ENCODE peak calls at places on chromosomes 11 and 22, in six cellular contexts. D is activated gamma-delta T cell treated with Interleukin-2 at 50 U/mL for 16 hours, B is NCI-H2171, J is COR-L47, S is left ventricle myocardium inferior, L is lower leg skin. O is an unnamed sample.

GRCh38 chr11:7672960-7673723 is at the start of gene CYB5R2:
- DNase-seq in B (no peak), L (peak), S (peak), J (no peak), D (no peak), O (no peak)

GRCh38 chr11:104146421-104146820 is 17.5 kb downstream of the PDGFD start:
- DNase-seq in D (no peak), B (no peak), J (peak), S (no peak), L (no peak), O (peak)

GRCh38 chr11:112932593-112932992 is 28.6 kb upstream of the NCAM1 start:
- DNase-seq in S (no peak), B (no peak), D (no peak), J (no peak), L (no peak), O (no peak)

GRCh38 chr11:65309006-65309405 is 5.7 kb upstream of the CDC42EP2 start:
- DNase-seq in J (no peak), D (no peak), B (no peak), S (no peak), L (no peak), O (no peak)

GRCh38 chr11:73149105-73149504 is 7.0 kb upstream of the FCHSD2 start:
- DNase-seq in J (no peak), B (no peak), S (no peak), D (no peak), L (no peak), O (no peak)

GRCh38 chr22:20606041-20606783 is 98.8 kb downstream of the MED15 start:
- DNase-seq in S (no peak), B (peak), L (peak), D (peak), J (peak), O (peak)

GRCh38 chr11:122686106-122686505 is 30.6 kb downstream of the UBASH3B start:
- DNase-seq in J (no peak), S (no peak), L (no peak), D (no peak), B (no peak), O (no peak)

GRCh38 chr11:75242722-75243600 is 2.4 kb downstream of the TPBGL start:
- DNase-seq in J (no peak), S (no peak), D (no peak), B (no peak), L (no peak), O (no peak)

GRCh38 chr22:39524753-39525657 is 4.6 kb downstream of the ATF4 start:
- DNase-seq in J (no peak), S (no peak), L (no peak), B (no peak), D (no peak), O (no peak)

GRCh38 chr22:49321477-49322055 is 506.1 kb downstream of the BRD1 start:
- DNase-seq in J (no peak), L (peak), D (no peak), S (no peak), B (no peak), O (no peak)

GRCh38 chr11:73950869-73951710 is at the start of gene DNAJB13:
- DNase-seq in B (no peak), D (no peak), J (no peak), S (no peak), L (no peak), O (no peak)

GRCh38 chr11:64611961-64612646 is 21.1 kb downstream of the SLC22A12 start:
- DNase-seq in S (no peak), D (no peak), L (no peak), B (no peak), J (no peak), O (no peak)

GRCh38 chr11:78465169-78465942 is 47.7 kb upstream of the GAB2 start:
- DNase-seq in L (no peak), B (no peak), S (no peak), J (no peak), D (peak), O (no peak)

GRCh38 chr11:63710476-63711217 is 29.3 kb downstream of the RTN3 start:
- DNase-seq in S (no peak), J (no peak), L (no peak), D (no peak), B (no peak), O (no peak)

GRCh38 chr22:48670747-48671146 is 1156.9 kb downstream of the BRD1 start:
- DNase-seq in L (no peak), S (no peak), B (no peak), D (no peak), J (no peak), O (no peak)

GRCh38 chr11:68074584-68075352 is 35.9 kb downstream of the TCIRG1 start:
- DNase-seq in L (no peak), D (no peak), B (no peak), S (no peak), J (no peak), O (no peak)

GRCh38 chr11:74739546-74740270 is 8.5 kb upstream of the CHRDL2 start:
- DNase-seq in L (no peak), B (no peak), D (peak), J (peak), S (peak), O (peak)

GRCh38 chr11:124834526-124835190 is 30.6 kb upstream of the ROBO3 start:
- DNase-seq in B (no peak), S (no peak), J (no peak), L (no peak), D (no peak), O (no peak)

GRCh38 chr22:19818264-19819208 is 36.1 kb downstream of the GNB1L start:
- DNase-seq in D (no peak), B (peak), J (no peak), S (no peak), L (no peak), O (no peak)

GRCh38 chr11:3809624-3809928 is 1.2 kb downstream of the PGAP2 start:
- DNase-seq in S (no peak), B (no peak), J (no peak), L (no peak), D (no peak), O (no peak)

GRCh38 chr11:2742611-2743426 is 43.0 kb upstream of the KCNQ1OT1 start:
- DNase-seq in L (no peak), B (no peak), J (no peak), D (no peak), S (peak), O (no peak)

GRCh38 chr11:8839306-8839956 is 71.6 kb upstream of the AKIP1 start:
- DNase-seq in B (no peak), L (no peak), D (no peak), J (no peak), S (no peak), O (no peak)

GRCh38 chr22:49460662-49461371 is 366.9 kb downstream of the BRD1 start:
- DNase-seq in L (no peak), B (peak), J (no peak), D (no peak), S (no peak), O (no peak)

GRCh38 chr22:47382164-47382890 is 619.9 kb downstream of the TBC1D22A start:
- DNase-seq in B (no peak), L (no peak), J (peak), D (no peak), S (no peak), O (no peak)

GRCh38 chr11:72585762-72586590 is 88.2 kb downstream of the PDE2A start:
- DNase-seq in J (peak), L (peak), S (peak), D (peak), B (peak), O (peak)

GRCh38 chr11:86999859-87000753 is 37.6 kb upstream of the TMEM135 start:
- DNase-seq in S (no peak), L (no peak), D (no peak), J (no peak), B (no peak), O (no peak)

GRCh38 chr22:44920183-44920582 is 89.6 kb downstream of the PHF21B start:
- DNase-seq in J (no peak), S (peak), D (no peak), L (no peak), B (no peak), O (no peak)

GRCh38 chr11:47003180-47003877 is 66.8 kb downstream of the CSTPP1 start:
- DNase-seq in S (no peak), D (no peak), J (no peak), B (no peak), L (no peak), O (no peak)

GRCh38 chr11:106076421-106076922 is 675 bp downstream of the KBTBD3 start:
- DNase-seq in B (no peak), L (peak), J (peak), D (no peak), S (no peak), O (peak)

GRCh38 chr11:23564370-23564769 is 704.1 kb upstream of the CCDC179 start:
- DNase-seq in B (no peak), D (no peak), S (no peak), J (peak), L (no peak), O (no peak)

GRCh38 chr22:41676134-41676533 is 12.5 kb downstream of the SNU13 start:
- DNase-seq in L (no peak), B (no peak), D (no peak), S (no peak), J (no peak), O (no peak)

GRCh38 chr11:3989251-3989650 is 105.3 kb upstream of the RRM1 start:
- DNase-seq in D (no peak), L (no peak), J (no peak), B (no peak), S (no peak), O (no peak)